ENCODE peak calls at places on chromosomes 13 and 19, in five cellular contexts. Q, F, L, X and C are unnamed samples.
A peak's percentile ranks its signal among the peaks of the same experiment; 100 is the strongest.

GRCh38 chr13:89153941-89154340 is 1482.8 kb downstream of the SLITRK5 start:
- DNase-seq in Q (no peak), F (peak; percentile 60), L (no peak), X (no peak), C (no peak)

GRCh38 chr13:47841131-47841530 is 159.9 kb downstream of the SUCLA2 start:
- DNase-seq in Q (no peak), F (no peak), L (peak; percentile 59), X (no peak), C (no peak)

GRCh38 chr19:19259741-19260140 is 13.4 kb downstream of the TM6SF2 start:
- DNase-seq in Q (peak; percentile 46), F (peak; percentile 41), L (peak; percentile 12), X (peak; percentile 30), C (no peak)

GRCh38 chr19:870963-871401 is 11.5 kb downstream of the CFD start:
- DNase-seq in Q (no peak), F (no peak), L (peak; percentile 50), X (no peak), C (no peak)

GRCh38 chr13:40792284-40793051 is 3.1 kb downstream of the SLC25A15 start:
- DNase-seq in Q (no peak), F (no peak), L (no peak), X (no peak), C (no peak)

GRCh38 chr19:57302727-57303401 is 17.4 kb upstream of the ZNF543 start:
- DNase-seq in Q (peak; percentile 24), F (peak; percentile 10), L (peak; percentile 30), X (no peak), C (no peak)

GRCh38 chr19:35142531-35143230 is 374 bp upstream of the FXYD7 start:
- DNase-seq in Q (no peak), F (peak; percentile 63), L (peak; percentile 52), X (no peak), C (peak; percentile 80)

GRCh38 chr13:77919351-77920294 is 992 bp upstream of the EDNRB start:
- DNase-seq in Q (no peak), F (no peak), L (peak; percentile 61), X (peak; percentile 14), C (no peak)

GRCh38 chr13:30872685-30873443 is 33.2 kb upstream of the MEDAG start:
- DNase-seq in Q (no peak), F (no peak), L (peak; percentile 91), X (peak; percentile 87), C (no peak)

GRCh38 chr19:9782282-9782681 is 13.7 kb upstream of the ZNF846 start:
- DNase-seq in Q (no peak), F (no peak), L (no peak), X (no peak), C (no peak)

GRCh38 chr19:45468159-45468651 is 409 bp downstream of the FOSB start:
- DNase-seq in Q (no peak), F (no peak), L (peak; percentile 53), X (peak; percentile 14), C (peak; percentile 45)

GRCh38 chr19:6501740-6502648 is at the start of gene TUBB4A:
- DNase-seq in Q (no peak), F (peak; percentile 17), L (no peak), X (no peak), C (peak; percentile 36)

GRCh38 chr13:48783181-48783630 is 129.5 kb downstream of the CYSLTR2 start:
- DNase-seq in Q (no peak), F (peak; percentile 60), L (peak; percentile 100), X (peak; percentile 99), C (no peak)

GRCh38 chr19:28416245-28416644 is 796.7 kb downstream of the UQCRFS1 start:
- DNase-seq in Q (no peak), F (no peak), L (no peak), X (no peak), C (no peak)

GRCh38 chr19:55116232-55117062 is 990 bp downstream of the PPP1R12C start:
- DNase-seq in Q (no peak), F (peak; percentile 56), L (peak; percentile 73), X (peak; percentile 56), C (no peak)

GRCh38 chr19:4088975-4089374 is 22.3 kb upstream of the ZBTB7A start:
- DNase-seq in Q (no peak), F (no peak), L (no peak), X (no peak), C (peak; percentile 43)

GRCh38 chr19:4088065-4088679 is 21.5 kb upstream of the ZBTB7A start:
- DNase-seq in Q (no peak), F (no peak), L (no peak), X (no peak), C (no peak)

GRCh38 chr19:4089400-4089908 is 22.8 kb upstream of the ZBTB7A start:
- DNase-seq in Q (no peak), F (no peak), L (no peak), X (no peak), C (peak; percentile 48)

GRCh38 chr19:4090351-4091220 is 23.9 kb upstream of the ZBTB7A start:
- DNase-seq in Q (no peak), F (no peak), L (no peak), X (no peak), C (no peak)

DNA sequence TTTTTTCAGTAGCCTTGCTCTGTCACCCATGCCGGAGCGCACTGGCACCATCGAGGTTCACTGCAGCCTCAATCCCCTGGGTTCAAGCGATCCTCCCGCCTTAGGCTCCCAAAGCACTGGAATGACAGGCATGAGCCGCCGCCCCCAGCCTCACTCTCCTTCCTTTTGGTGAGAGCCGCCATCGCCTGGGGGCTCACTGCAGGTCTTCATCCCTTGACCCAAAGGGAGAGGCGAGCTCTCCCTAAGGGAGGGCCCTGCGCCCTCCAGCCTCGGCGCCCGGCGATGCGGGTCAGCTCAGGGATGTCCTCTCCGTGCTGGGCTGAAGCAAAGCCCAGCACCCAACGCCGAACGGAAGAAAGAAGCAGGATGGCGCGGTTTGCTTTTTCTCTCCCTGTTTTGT is 23.2 kb upstream of the ZBTB7A start:
- DNase-seq in Q (no peak), F (no peak), L (no peak), X (no peak), C (no peak)
- H3K27ac ChIP-seq in Q (no peak overlapping the region), F (no peak overlapping the region), L (no peak overlapping the region), X (no peak overlapping the region), C (peak overlapping the region; percentile 52)

GRCh38 chr13:65733110-65733509 is 1497.0 kb downstream of the PCDH9 start:
- DNase-seq in Q (no peak), F (no peak), L (no peak), X (no peak), C (no peak)
- TF ChIP-seq CTCF in Q (no peak), F (no peak), L (no peak), X (no peak), C (no peak)

GRCh38 chr13:27962982-27963381 is 6.1 kb downstream of the CDX2 start:
- DNase-seq in Q (no peak), F (no peak), L (no peak), X (no peak), C (no peak)
- H3K27me3 ChIP-seq in Q (peaks cover 13% of the 10 kb centered on the region), F (peaks cover 45% of the 10 kb centered on the region), L (peaks cover 100% of the 10 kb centered on the region), X (peaks cover 94% of the 10 kb centered on the region), C (peaks cover 90% of the 10 kb centered on the region)

DNA sequence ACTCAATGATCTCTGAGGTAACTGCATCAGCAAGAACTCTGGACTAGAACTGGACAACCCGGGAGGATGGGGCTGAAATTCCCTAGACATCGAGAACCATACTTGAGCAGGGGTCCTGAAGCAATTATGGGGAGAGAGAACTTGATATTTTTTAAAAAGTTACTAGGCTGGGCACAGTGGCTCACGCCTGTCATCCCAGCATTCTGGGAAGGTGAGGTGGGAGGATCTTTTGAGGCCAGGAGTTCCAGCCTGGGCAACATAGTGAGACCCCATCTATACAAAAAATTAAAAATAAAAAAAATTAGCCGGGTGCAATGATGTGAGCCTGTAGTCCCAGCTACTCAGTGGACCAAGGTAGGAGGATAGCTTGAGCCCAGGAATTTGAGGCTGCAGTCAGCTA is 2.3 kb upstream of the DNAJB1 start:
- DNase-seq in Q (no peak), F (no peak), L (no peak), X (no peak), C (no peak)
- H3K27ac ChIP-seq in Q (peak overlapping the region; percentile 86), F (peak overlapping the region; percentile 93), L (no peak overlapping the region), X (no peak overlapping the region), C (peak overlapping the region; percentile 39)

DNA sequence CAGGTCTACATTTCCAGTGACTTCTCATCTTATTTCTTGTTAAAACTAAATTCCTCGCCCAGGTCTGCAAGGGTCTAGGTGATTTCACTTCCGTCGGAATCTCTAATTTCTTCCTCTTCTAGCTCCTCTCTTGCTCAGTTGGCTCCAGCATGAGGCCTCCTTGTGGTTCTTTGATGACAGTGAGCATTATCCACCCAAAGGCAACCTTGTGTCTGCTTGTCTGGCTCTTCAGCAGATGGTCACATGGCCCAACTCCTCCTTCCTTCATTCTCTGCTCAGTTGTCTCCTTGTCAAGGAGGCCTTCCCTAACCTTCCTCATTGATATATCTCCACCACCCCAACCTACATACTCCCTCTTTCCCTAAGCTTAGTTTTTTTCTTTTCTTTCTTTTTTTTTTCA is 1391.4 kb downstream of the EFNB2 start:
- DNase-seq in Q (no peak), F (no peak), L (no peak), X (no peak), C (no peak)
- TF ChIP-seq CTCF in Q (no peak), F (no peak), L (no peak), X (peak; percentile 5), C (no peak)

GRCh38 chr19:3046621-3047306 is 15.5 kb downstream of the TLE5 start:
- DNase-seq in Q (no peak), F (no peak), L (peak; percentile 51), X (no peak), C (peak; percentile 44)

GRCh38 chr19:3047307-3048189 is 14.7 kb downstream of the TLE5 start:
- DNase-seq in Q (peak; percentile 54), F (peak; percentile 58), L (peak; percentile 86), X (peak; percentile 66), C (peak; percentile 75)

GRCh38 chr19:3049089-3049488 is 13.2 kb downstream of the TLE5 start:
- DNase-seq in Q (no peak), F (no peak), L (no peak), X (no peak), C (no peak)

GRCh38 chr19:3048190-3048533 is 14.1 kb downstream of the TLE5 start:
- DNase-seq in Q (no peak), F (no peak), L (no peak), X (no peak), C (no peak)

GRCh38 chr19:3045885-3046603 is 16.3 kb downstream of the TLE5 start:
- DNase-seq in Q (no peak), F (no peak), L (no peak), X (no peak), C (no peak)
- H3K27me3 ChIP-seq in Q (no peaks in the 10 kb centered on the region), F (no peaks in the 10 kb centered on the region), L (no peaks in the 10 kb centered on the region), X (no peaks in the 10 kb centered on the region), C (no peaks in the 10 kb centered on the region)